ENCODE peak calls at places on chromosomes 12 and 14, in nine cellular contexts. C, W, R, T, K, P, Z, I and S are unnamed samples.

GRCh38 chr14:60651936-60652673 is 2.8 kb upstream of the SIX1 start:
- DNase-seq in P (peak), K (no peak), R (no peak), T (no peak), Z (no peak), W (no peak), C (no peak), I (no peak), S (no peak)

GRCh38 chr14:102795060-102795925 is 18.0 kb downstream of the TRAF3 start:
- DNase-seq in P (peak), I (peak), W (peak), C (peak), T (peak), R (peak), K (peak), Z (no peak), S (peak)

GRCh38 chr14:78195431-78195830 is 25.3 kb downstream of the NRXN3 start:
- DNase-seq in Z (no peak), W (no peak), K (no peak), I (no peak), C (no peak), R (no peak), T (no peak), P (no peak), S (no peak)

GRCh38 chr14:36857136-36857535 is 195.5 kb downstream of the PAX9 start:
- DNase-seq in W (no peak), P (no peak), C (no peak), T (no peak), Z (no peak), R (no peak), I (no peak), K (no peak), S (no peak)

GRCh38 chr14:102516531-102517411 is 7.2 kb upstream of the ANKRD9 start:
- DNase-seq in T (no peak), W (peak), I (peak), Z (no peak), R (peak), C (no peak), P (peak), K (peak), S (no peak)

GRCh38 chr12:3725267-3726115 is 27.4 kb downstream of the CRACR2A start:
- DNase-seq in K (no peak), W (no peak), R (no peak), C (peak), P (no peak), I (peak), Z (no peak), T (peak), S (peak)

GRCh38 chr14:49586673-49587460 is 687 bp upstream of the RPS29 start:
- DNase-seq in C (peak), Z (no peak), W (peak), T (peak), I (peak), R (no peak), K (no peak), P (peak), S (peak)

GRCh38 chr14:65421201-65421981 is 8.9 kb downstream of the FUT8 start:
- DNase-seq in Z (no peak), K (no peak), C (peak), R (no peak), P (no peak), T (peak), I (peak), W (peak), S (peak)

GRCh38 chr14:29800961-29801360 is 126.7 kb downstream of the PRKD1 start:
- DNase-seq in Z (no peak), I (no peak), P (no peak), R (no peak), C (no peak), T (peak), W (no peak), K (no peak), S (no peak)

GRCh38 chr14:105850853-105851581 is 324.6 kb downstream of the TMEM121 start:
- DNase-seq in Z (no peak), C (no peak), R (no peak), I (no peak), W (no peak), T (no peak), K (no peak), P (no peak), S (no peak)

GRCh38 chr12:4881665-4882064 is 28.0 kb upstream of the KCNA1 start:
- DNase-seq in T (no peak), C (no peak), K (no peak), R (no peak), I (no peak), P (no peak), W (no peak), Z (no peak), S (no peak)

GRCh38 chr12:27272375-27273028 is 28.4 kb downstream of the STK38L start:
- DNase-seq in P (peak), I (no peak), C (no peak), K (peak), Z (no peak), W (no peak), R (no peak), T (peak), S (no peak)

GRCh38 chr12:59055204-59055839 is 135.0 kb upstream of the LRIG3 start:
- DNase-seq in I (peak), R (no peak), K (no peak), Z (no peak), W (peak), P (peak), C (peak), T (peak), S (peak)

GRCh38 chr14:39140170-39140569 is 26.0 kb downstream of the GEMIN2 start:
- DNase-seq in I (no peak), R (no peak), K (no peak), W (no peak), Z (no peak), T (no peak), P (no peak), C (no peak), S (no peak)

GRCh38 chr12:58030566-58031279 is 89.4 kb downstream of the ATP23 start:
- DNase-seq in C (no peak), I (peak), T (no peak), K (no peak), P (no peak), W (no peak), Z (no peak), R (no peak), S (peak)

GRCh38 chr14:55281316-55281839 is 10.2 kb downstream of the FBXO34 start:
- DNase-seq in R (no peak), C (peak), T (no peak), K (no peak), I (no peak), Z (no peak), P (no peak), W (no peak), S (no peak)

GRCh38 chr12:13801543-13801942 is 179.9 kb downstream of the GRIN2B start:
- DNase-seq in T (no peak), Z (no peak), P (no peak), R (no peak), I (no peak), C (no peak), K (no peak), W (no peak), S (no peak)

GRCh38 chr12:129927316-129927900 is 23.6 kb upstream of the TMEM132D start:
- DNase-seq in C (no peak), K (no peak), R (no peak), W (no peak), I (no peak), Z (no peak), T (no peak), P (no peak), S (no peak)

GRCh38 chr12:117036046-117036445 is 63.2 kb downstream of the TESC start:
- DNase-seq in R (no peak), W (no peak), Z (no peak), C (no peak), I (no peak), K (no peak), T (no peak), P (no peak), S (no peak)

GRCh38 chr12:3990356-3990975 is 117.3 kb upstream of the PARP11 start:
- DNase-seq in I (no peak), C (no peak), R (no peak), T (no peak), W (no peak), Z (no peak), K (no peak), P (no peak), S (no peak)

GRCh38 chr12:103955811-103956514 is 9.7 kb upstream of the TDG start:
- DNase-seq in T (no peak), R (no peak), I (peak), Z (no peak), C (no peak), K (no peak), P (no peak), W (peak), S (no peak)

GRCh38 chr12:131044760-131045381 is 91.2 kb downstream of the ADGRD1 start:
- DNase-seq in W (no peak), R (no peak), C (no peak), T (no peak), K (no peak), P (no peak), Z (peak), I (no peak), S (no peak)

GRCh38 chr14:95573313-95573712 is 38.5 kb downstream of the GLRX5 start:
- DNase-seq in R (no peak), P (no peak), T (no peak), I (no peak), Z (no peak), K (no peak), C (no peak), W (no peak), S (no peak)

DNA sequence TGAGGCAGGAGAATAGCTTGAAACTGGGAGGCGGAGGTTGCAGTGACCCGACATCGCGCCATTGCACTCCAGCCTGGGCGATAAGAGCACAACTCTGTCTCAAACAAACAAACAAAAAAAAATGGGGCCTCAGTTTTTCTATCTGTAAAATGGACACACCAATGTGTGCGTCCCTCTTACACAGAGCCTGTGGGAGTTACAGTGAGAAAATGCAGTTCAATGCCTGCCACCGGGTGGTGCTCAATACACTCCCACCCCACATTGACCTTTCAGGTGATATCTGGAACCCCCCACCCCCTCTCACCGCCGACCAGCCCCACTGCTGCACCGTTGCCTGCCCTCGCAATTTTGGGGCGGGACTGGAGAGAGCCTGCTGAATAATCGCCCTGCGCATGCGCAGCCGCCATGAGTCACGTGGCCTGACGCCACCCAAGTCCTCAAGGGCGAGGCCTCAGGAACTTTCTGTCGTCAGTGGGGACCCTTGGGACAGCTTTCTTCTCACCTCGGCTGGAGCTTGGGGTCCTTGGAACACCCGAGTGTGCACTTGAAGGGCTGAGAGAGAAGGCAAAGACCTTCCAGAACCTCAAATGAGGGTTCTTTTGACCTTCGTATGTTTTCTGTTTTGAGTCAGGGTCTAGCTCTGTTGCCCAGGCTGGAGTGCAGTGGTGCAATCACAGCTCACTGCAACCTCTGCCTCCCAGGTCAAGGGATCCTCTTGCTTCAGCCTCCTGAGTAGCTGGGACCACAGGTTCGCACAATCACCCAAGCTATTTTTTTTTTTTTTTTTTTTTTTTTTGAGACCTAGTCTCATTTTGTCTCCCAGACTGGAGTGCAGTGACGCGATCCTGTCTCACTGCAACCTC is 14.6 kb upstream of the CABP1 start:
- DNase-seq in W (no peak), T (no peak), R (no peak), I (no peak), Z (no peak), C (no peak), P (no peak), K (peak), S (no peak)
- TF ChIP-seq CTCF in W (no peak), T (no peak), R (no peak), I (no peak), Z (no peak), C (peak), P (peak), K (no peak), S (peak)

GRCh38 chr12:113002155-113002554 is 23.8 kb downstream of the OAS2 start:
- DNase-seq in Z (no peak), R (no peak), T (no peak), K (peak), W (no peak), I (no peak), C (no peak), P (peak), S (no peak)
- TF ChIP-seq CTCF in Z (no peak), R (peak), T (no peak), K (peak), W (peak), I (peak), C (no peak), P (no peak), S (no peak)

DNA sequence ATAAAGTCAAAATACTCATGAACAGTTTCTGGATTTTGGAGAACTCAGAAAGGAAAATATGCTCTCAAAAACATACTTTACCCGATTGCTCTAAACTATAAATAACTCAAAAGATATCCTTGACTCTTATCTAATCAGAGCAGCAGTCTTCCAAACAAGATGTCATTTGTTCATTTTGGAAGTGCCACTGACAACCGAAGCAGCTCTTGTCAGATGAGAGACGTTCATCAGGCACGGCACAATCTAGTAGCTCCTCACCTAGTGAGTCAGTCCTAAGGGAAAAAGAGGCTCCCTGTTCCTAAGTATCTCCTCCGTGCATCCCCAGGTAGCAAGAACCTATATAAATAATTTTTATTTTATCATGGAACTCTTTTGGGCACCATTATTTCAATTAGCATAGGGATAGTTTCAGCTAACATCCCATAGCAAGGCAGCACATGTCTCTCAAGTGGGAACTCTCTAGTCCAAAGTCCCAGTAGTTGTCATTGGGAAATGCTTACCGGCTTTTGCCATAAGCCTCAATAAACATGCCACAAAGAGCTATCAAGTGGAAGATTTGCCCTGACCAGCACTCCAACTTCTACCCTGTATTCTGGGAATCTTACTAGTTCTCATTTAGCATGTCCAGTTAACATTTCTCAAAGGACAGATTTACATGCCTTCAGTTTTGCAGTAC is 14.1 kb upstream of the TMEM263 start:
- DNase-seq in P (peak), W (no peak), C (no peak), Z (no peak), I (no peak), R (no peak), T (no peak), K (no peak), S (no peak)
- TF ChIP-seq CTCF in P (no peak), W (no peak), C (no peak), Z (no peak), I (no peak), R (no peak), T (no peak), K (no peak), S (no peak)

GRCh38 chr12:51846911-51847829 is 1.3 kb downstream of the FIGNL2 start:
- DNase-seq in P (peak), C (no peak), I (no peak), W (no peak), R (no peak), T (no peak), Z (no peak), K (peak), S (no peak)
- TF ChIP-seq CTCF in P (no peak), C (no peak), I (no peak), W (no peak), R (no peak), T (no peak), Z (no peak), K (no peak), S (no peak)

DNA sequence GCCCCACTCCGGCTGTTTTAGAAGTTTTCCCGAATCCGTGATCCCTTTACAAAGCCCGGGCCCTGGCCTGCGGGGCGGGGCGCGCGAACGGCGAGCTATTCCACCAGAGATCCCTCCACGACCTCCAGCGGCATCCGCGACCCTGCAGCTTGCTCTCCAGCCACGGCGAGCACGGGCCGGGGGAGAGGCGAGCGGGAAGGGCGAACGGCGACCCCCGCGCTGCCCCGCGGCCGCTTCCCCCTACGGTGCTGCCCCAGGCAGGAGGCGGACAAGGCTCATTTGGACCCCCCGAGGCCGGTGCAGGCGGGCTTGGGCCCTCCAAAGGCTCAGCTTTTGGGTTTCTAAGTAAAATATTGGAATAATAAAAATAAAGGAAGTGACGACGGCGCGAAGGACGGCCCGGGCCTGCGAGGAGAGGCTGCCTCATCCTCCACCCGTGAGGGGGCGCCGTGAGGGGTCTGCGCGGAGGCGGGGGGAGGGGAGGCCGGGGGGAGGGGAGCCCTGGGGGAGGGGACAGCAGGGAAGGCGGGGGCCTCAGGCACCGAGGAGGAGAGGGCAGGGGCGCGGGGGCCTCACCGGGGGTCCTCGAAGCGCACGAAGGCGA is 600 bp downstream of the SRSF9 start:
- DNase-seq in P (peak), W (peak), T (no peak), I (no peak), Z (no peak), C (peak), R (peak), K (peak), S (no peak)
- TF ChIP-seq CTCF in P (peak), W (no peak), T (no peak), I (no peak), Z (no peak), C (no peak), R (no peak), K (no peak), S (no peak)

GRCh38 chr14:93655078-93655750 is 133.1 kb downstream of the PRIMA1 start:
- DNase-seq in T (peak), P (peak), K (no peak), C (peak), R (no peak), Z (no peak), I (peak), W (peak), S (peak)
- TF ChIP-seq CTCF in T (peak), P (peak), K (peak), C (peak), R (peak), Z (peak), I (peak), W (no peak), S (peak)

DNA sequence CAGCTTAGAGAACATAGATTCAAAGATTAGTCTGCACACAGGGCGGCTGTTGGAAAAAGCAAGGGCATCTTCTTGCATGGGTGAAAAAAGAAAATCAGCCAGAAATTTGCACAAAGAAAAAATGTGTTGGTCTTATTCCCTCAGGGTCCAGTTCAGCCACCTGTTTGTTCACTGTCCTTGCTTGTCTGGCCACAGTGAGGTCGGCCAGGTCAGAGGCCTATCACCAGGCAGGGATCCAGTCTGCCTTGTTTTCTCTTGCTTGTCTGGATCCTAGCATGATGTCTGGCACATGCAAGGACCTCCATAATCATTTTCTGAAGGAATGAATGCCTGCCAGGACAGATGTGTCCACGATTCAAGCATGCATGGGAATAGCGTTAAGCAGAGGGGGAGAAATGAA is 359.1 kb upstream of the TBX3 start:
- DNase-seq in I (no peak), R (no peak), W (no peak), P (no peak), Z (no peak), T (no peak), C (no peak), K (no peak), S (no peak)
- TF ChIP-seq CTCF in I (no peak), R (no peak), W (no peak), P (no peak), Z (no peak), T (no peak), C (no peak), K (no peak), S (no peak)

GRCh38 chr14:26004342-26004741 is 593.5 kb downstream of the NOVA1 start:
- DNase-seq in T (no peak), I (no peak), P (no peak), K (no peak), Z (no peak), C (no peak), W (no peak), R (no peak), S (no peak)

GRCh38 chr14:26008290-26008689 is 589.5 kb downstream of the NOVA1 start:
- DNase-seq in R (no peak), K (no peak), C (peak), I (peak), W (no peak), P (peak), Z (no peak), T (peak), S (no peak)
- TF ChIP-seq CTCF in R (no peak), K (no peak), C (no peak), I (no peak), W (peak), P (no peak), Z (no peak), T (peak), S (no peak)

GRCh38 chr12:22121224-22121623 is 75.2 kb downstream of the CMAS start:
- DNase-seq in Z (no peak), W (no peak), C (no peak), R (no peak), T (no peak), P (no peak), K (peak), I (peak), S (no peak)
- TF ChIP-seq CTCF in Z (peak), W (peak), C (peak), R (no peak), T (peak), P (peak), K (no peak), I (peak), S (peak)